ENCODE peak calls at places on chromosomes 16 and 17, in five cellular contexts. R is body of pancreas, Q is stomach, P is heart left ventricle, D is fibroblast of lung. H is an unnamed sample.

GRCh38 chr17:56867948-56868376 is 34.0 kb downstream of the DGKE start:
- DNase-seq in R (no peak), P (no peak), D (no peak), Q (no peak), H (no peak)

GRCh38 chr16:54282202-54282922 is 4.2 kb downstream of the IRX3 start:
- DNase-seq in R (peak; percentile 42), Q (peak; percentile 71), P (peak; percentile 65), D (no peak), H (peak; percentile 13)

GRCh38 chr17:21295036-21295952 is 10.8 kb downstream of the MAP2K3 start:
- DNase-seq in D (no peak), P (peak; percentile 87), Q (peak; percentile 79), R (peak; percentile 80), H (peak; percentile 70)

GRCh38 chr17:57485916-57486315 is 229.6 kb downstream of the MSI2 start:
- DNase-seq in P (no peak), D (no peak), Q (no peak), R (no peak), H (no peak)

GRCh38 chr17:76079577-76080206 is 710 bp downstream of the ZACN start:
- DNase-seq in D (no peak), Q (no peak), P (no peak), R (no peak), H (no peak)

GRCh38 chr17:82384730-82385429 is 13.3 kb downstream of the UTS2R start:
- DNase-seq in D (peak; percentile 23), R (peak; percentile 88), P (peak; percentile 75), Q (peak; percentile 85), H (peak; percentile 64)

GRCh38 chr17:67246648-67247415 is 1.8 kb upstream of the HELZ start:
- DNase-seq in R (peak; percentile 51), D (no peak), Q (peak; percentile 78), P (no peak), H (peak; percentile 96)

GRCh38 chr16:72501739-72502653 is 330.0 kb upstream of the PMFBP1 start:
- DNase-seq in D (peak; percentile 85), Q (peak; percentile 45), R (peak; percentile 38), P (no peak), H (peak; percentile 57)

GRCh38 chr16:560221-560700 is at the start of gene PRR35:
- DNase-seq in R (no peak), P (no peak), Q (no peak), D (no peak), H (no peak)

GRCh38 chr17:62700964-62701705 is 73.7 kb downstream of the MRC2 start:
- DNase-seq in Q (no peak), D (no peak), P (no peak), R (no peak), H (no peak)
- H3K4me1 ChIP-seq in Q (peaks cover 24% of the 10 kb centered on the region), D (peaks cover 9% of the 10 kb centered on the region), P (peaks cover 29% of the 10 kb centered on the region), R (peaks cover 25% of the 10 kb centered on the region), H (no peaks in the 10 kb centered on the region)

DNA sequence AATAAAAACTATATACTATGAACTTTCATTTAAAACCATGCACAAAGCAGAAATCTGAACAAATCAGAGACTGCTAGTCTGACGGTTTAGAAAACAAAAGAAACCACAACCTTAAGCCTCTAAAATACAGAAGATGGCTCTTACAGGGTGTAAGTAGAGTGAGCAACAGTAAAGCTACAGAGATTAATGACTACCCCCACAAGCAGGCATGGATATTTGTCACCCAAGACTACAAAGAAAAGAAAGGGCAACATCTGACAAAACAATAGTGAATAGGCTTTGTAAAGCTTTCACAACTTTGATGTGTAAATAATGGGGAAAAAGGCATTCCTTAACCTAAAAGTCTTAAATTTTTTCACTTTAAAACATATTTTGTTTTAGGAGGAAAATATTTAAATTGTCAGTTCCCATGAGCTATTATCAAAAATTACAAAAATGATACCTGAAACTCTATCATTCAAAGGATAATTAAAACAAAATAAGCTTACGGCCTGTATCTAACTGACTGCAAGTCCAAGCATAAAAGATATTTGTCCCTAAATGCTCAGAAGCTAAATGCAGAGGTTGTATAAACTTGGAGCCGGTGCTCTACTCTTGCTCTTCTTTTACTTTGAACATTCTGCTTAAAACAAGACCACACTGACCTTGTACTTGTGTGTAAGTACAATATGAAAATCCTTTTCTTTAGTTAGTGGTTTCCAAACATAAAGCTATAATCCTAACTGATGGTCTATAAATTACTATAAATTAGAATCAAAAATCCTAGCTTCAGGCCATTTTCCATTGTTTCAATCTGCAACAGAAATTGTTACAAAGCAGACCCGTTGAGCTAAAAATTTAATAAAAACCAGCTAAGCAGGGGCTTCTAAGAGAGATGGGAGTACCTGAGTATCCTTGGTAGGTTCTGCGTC is 74.8 kb downstream of the SPAG9 start:
- DNase-seq in P (no peak), Q (no peak), R (no peak), D (peak; percentile 11), H (no peak)
- H3K27ac ChIP-seq in P (peak overlapping the region; percentile 4), Q (no peak overlapping the region), R (no peak overlapping the region), D (no peak overlapping the region), H (no peak overlapping the region)

GRCh38 chr17:16623282-16623681 is 30.4 kb downstream of the ZNF624 start:
- DNase-seq in R (no peak), Q (no peak), D (no peak), P (no peak), H (no peak)
- H3K9me3 ChIP-seq in R (no peaks in the 10 kb centered on the region), Q (peaks cover 96% of the 10 kb centered on the region), D (no peaks in the 10 kb centered on the region), P (peaks cover 89% of the 10 kb centered on the region), H (peaks cover 3% of the 10 kb centered on the region)

DNA sequence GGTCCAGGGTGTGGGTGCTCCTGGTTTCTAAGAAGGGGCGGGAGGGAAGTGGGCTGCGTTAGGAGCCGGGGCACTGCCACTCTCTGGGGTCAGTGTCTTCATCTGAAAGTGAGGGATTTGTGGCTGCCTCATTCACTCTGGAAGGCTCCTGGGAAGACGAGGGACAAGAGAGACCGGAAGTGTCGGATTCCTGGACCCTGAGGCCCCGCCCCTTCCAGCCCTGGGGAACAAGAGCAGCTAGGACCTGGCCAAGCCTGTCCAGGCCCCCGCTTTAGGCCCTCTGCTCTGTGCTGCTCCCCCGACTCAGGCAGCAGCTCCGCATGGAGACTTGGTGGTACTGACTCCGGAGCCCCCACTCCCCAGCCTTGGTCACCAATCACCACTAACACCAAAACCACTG is 6.5 kb downstream of the LGALS3BP start:
- DNase-seq in P (peak; percentile 64), Q (no peak), D (no peak), R (no peak), H (no peak)
- H3K4me1 ChIP-seq in P (peaks cover 43% of the 10 kb centered on the region), Q (peaks cover 66% of the 10 kb centered on the region), D (peaks cover 20% of the 10 kb centered on the region), R (peaks cover 39% of the 10 kb centered on the region), H (no peaks in the 10 kb centered on the region)

DNA sequence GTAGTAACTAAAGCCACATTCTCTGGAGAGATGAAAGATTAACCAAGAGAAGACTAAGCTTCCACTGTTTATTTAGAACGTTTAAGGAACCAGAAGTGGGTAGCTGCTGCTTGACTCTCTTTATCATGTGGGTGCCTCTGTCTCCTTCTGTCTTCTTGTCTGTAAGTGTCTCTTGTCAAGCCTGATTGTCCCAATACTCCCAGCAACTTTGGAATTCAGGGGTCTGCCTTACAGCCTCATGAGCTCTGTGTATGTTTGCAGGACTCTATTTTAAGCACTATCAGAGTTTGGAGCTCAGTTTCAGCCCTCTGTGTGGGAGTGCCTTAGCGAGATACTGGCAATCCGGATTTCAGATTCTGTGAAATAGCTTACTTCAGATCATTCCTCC is 29.3 kb upstream of the SPACA3 start:
- DNase-seq in Q (no peak), R (no peak), D (no peak), P (no peak), H (peak; percentile 57)
- H3K27ac ChIP-seq in Q (peak overlapping the region; percentile 29), R (peak overlapping the region; percentile 51), D (no peak overlapping the region), P (no peak overlapping the region), H (peak overlapping the region; percentile 46)

DNA sequence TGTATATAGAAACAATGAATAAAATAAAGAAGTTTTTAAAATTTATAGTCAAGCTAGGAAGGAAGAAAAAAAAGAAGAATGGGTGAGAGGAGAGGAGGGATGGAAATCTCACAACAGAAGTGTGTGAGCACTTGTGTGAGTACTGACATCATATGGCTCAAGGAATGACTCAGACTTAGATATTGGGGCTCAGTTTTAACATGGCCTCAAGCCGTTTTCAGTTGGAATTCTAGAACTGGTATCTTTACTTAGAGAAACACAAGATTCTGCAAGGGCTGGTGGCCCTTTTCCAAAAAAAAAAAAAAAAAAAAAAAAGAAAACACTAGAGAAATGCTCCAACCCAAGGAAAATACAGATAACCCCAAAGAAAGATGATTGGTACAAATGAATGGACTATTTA is 55.1 kb downstream of the STXBP4 start:
- DNase-seq in R (no peak), P (no peak), Q (no peak), D (peak; percentile 17), H (no peak)
- H3K9me3 ChIP-seq in R (no peaks in the 10 kb centered on the region), P (no peaks in the 10 kb centered on the region), Q (no peaks in the 10 kb centered on the region), D (no peaks in the 10 kb centered on the region), H (no peaks in the 10 kb centered on the region)

GRCh38 chr17:80781851-80782277 is 209.8 kb upstream of the CHMP6 start:
- DNase-seq in R (no peak), Q (no peak), P (no peak), D (no peak), H (no peak)

GRCh38 chr17:80785477-80786178 is 206.0 kb upstream of the CHMP6 start:
- DNase-seq in D (no peak), R (no peak), Q (no peak), P (no peak), H (no peak)

GRCh38 chr17:80783461-80783860 is 208.2 kb upstream of the CHMP6 start:
- DNase-seq in D (peak; percentile 32), P (no peak), Q (no peak), R (no peak), H (no peak)

GRCh38 chr17:80782536-80783427 is 208.9 kb upstream of the CHMP6 start:
- DNase-seq in Q (no peak), D (peak; percentile 55), R (no peak), P (no peak), H (peak; percentile 35)

GRCh38 chr17:80783971-80784370 is 207.7 kb upstream of the CHMP6 start:
- DNase-seq in D (no peak), P (no peak), R (no peak), Q (no peak), H (no peak)
- H3K4me1 ChIP-seq in D (peaks cover 5% of the 10 kb centered on the region), P (peaks cover 54% of the 10 kb centered on the region), R (no peaks in the 10 kb centered on the region), Q (peaks cover 44% of the 10 kb centered on the region), H (peaks cover 2% of the 10 kb centered on the region)

GRCh38 chr17:2707721-2708584 is 3.6 kb downstream of the CLUH start:
- DNase-seq in D (peak; percentile 31), R (peak; percentile 65), P (peak; percentile 92), Q (peak; percentile 60), H (no peak)

GRCh38 chr17:2710075-2710803 is 1.3 kb downstream of the CLUH start:
- DNase-seq in Q (no peak), R (peak; percentile 45), P (no peak), D (no peak), H (peak; percentile 39)

GRCh38 chr17:2709173-2709661 is 2.3 kb downstream of the CLUH start:
- DNase-seq in Q (peak; percentile 88), R (peak; percentile 91), D (no peak), P (peak; percentile 69), H (peak; percentile 92)

GRCh38 chr17:2706911-2707510 is 4.6 kb downstream of the CLUH start:
- DNase-seq in Q (no peak), P (no peak), R (no peak), D (no peak), H (no peak)

DNA sequence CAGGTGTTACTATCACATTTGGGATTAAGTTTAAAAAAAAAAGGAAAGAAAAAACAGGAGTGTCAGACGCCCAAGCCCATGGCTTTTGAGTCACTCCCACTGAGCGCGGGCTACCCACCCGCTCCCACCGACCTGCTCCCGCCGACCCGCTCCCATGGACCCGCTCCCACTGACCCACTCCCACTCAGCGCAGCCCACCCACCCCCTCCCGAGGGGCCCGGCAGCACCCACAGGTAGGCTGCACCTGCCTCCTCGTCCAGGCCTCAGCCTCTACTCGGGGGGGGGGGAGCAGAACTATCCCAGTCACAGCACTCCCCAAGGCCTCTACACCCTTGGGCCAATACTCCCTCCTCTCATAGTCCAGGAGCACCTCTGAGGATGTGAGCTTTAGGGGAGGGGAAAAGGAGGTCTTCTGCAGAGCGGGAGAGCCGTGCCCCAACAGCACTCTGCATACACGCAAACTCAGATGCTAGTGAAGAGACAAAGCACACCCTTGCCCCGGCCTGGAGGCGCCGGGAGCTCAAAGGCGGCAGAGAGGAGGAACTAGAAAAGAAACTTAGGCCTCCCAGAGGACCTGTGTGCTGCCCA is 2.9 kb downstream of the CLUH start:
- DNase-seq in D (no peak), R (no peak), P (no peak), Q (no peak), H (no peak)
- H3K27ac ChIP-seq in D (no peak overlapping the region), R (peak overlapping the region; percentile 82), P (peak overlapping the region; percentile 87), Q (peak overlapping the region; percentile 85), H (peak overlapping the region; percentile 90)